ENCODE peak calls at places on chromosome 12, in ten cellular contexts. Q is GM12865; Y is stimulated activated CD8-positive, alpha-beta memory T cell treated with anti-CD3 and anti-CD28 coated beads, Interleukin-15, amount 100 ng/mL, for 48 hours; R is COR-L47; G is activated T-cell treated with anti-CD3 and anti-CD28 coated beads for 1 hour; K is ovary; U is left ventricle myocardium superior; C is amygdala; Z is iPS-NIHi11; N is activated T-helper 1 cell treated with anti-CD3 and anti-CD28 coated beads, Interleukin-2, amount 50 U/mL, for 16 hours. W is an unnamed sample.

GRCh38 chr12:84701966-84702365 is 210.6 kb downstream of the SLC6A15 start:
- DNase-seq in C (no peak), U (no peak), G (no peak), Q (no peak), Z (no peak), R (no peak), K (no peak), N (no peak), Y (no peak), W (no peak)

GRCh38 chr12:26195250-26195640 is at the start of gene SSPN:
- DNase-seq in Y (no peak), U (peak), K (peak), C (peak), N (no peak), G (no peak), R (no peak), Q (peak), Z (peak), W (peak)

GRCh38 chr12:1807489-1807888 is 12.9 kb upstream of the LRTM2 start:
- DNase-seq in Q (no peak), K (no peak), N (no peak), G (no peak), U (no peak), R (no peak), Y (no peak), Z (no peak), C (no peak), W (no peak)

GRCh38 chr12:5884285-5884684 is 60.8 kb downstream of the ANO2 start:
- DNase-seq in R (no peak), Q (no peak), Y (no peak), C (no peak), K (no peak), U (no peak), G (no peak), Z (no peak), N (no peak), W (no peak)

GRCh38 chr12:90027889-90028570 is 319.4 kb upstream of the ATP2B1 start:
- DNase-seq in U (no peak), Z (no peak), Q (no peak), Y (no peak), G (no peak), R (no peak), C (no peak), N (no peak), K (no peak), W (no peak)

GRCh38 chr12:2339022-2339431 is 286.2 kb downstream of the CACNA1C start:
- DNase-seq in U (no peak), Y (no peak), N (no peak), G (no peak), Q (no peak), Z (no peak), K (no peak), R (no peak), C (no peak), W (no peak)

GRCh38 chr12:108449478-108449877 is 65.6 kb upstream of the FICD start:
- DNase-seq in Z (no peak), Q (no peak), C (no peak), U (no peak), K (no peak), R (no peak), Y (no peak), N (no peak), G (no peak), W (no peak)

GRCh38 chr12:96140110-96140509 is 54.1 kb upstream of the ELK3 start:
- DNase-seq in K (no peak), G (no peak), Z (no peak), R (no peak), C (no peak), Y (no peak), U (no peak), Q (no peak), N (no peak), W (no peak)

GRCh38 chr12:47507221-47507620 is 198.6 kb downstream of the RPAP3 start:
- DNase-seq in C (no peak), K (no peak), Q (no peak), Z (no peak), R (no peak), N (no peak), U (no peak), Y (no peak), G (no peak), W (no peak)

GRCh38 chr12:93292731-93293566 is 84.8 kb upstream of the NUDT4 start:
- DNase-seq in Y (no peak), N (no peak), R (no peak), G (no peak), Q (no peak), U (no peak), K (no peak), C (no peak), Z (no peak), W (no peak)

GRCh38 chr12:110846615-110847566 is at the start of gene CCDC63:
- DNase-seq in U (peak), Z (peak), R (no peak), Q (peak), K (peak), C (no peak), Y (peak), G (peak), N (no peak), W (peak)

GRCh38 chr12:6536894-6537579 is 2.7 kb downstream of the GAPDH start:
- DNase-seq in G (no peak), U (no peak), Q (peak), Y (no peak), N (no peak), C (no peak), K (no peak), Z (no peak), R (no peak), W (no peak)

GRCh38 chr12:84070311-84070710 is 842.3 kb downstream of the SLC6A15 start:
- DNase-seq in Y (no peak), K (no peak), U (no peak), Z (no peak), R (no peak), Q (no peak), C (no peak), G (no peak), N (no peak), W (no peak)

GRCh38 chr12:102601621-102602020 is 121.3 kb upstream of the IGF1 start:
- DNase-seq in R (no peak), Z (no peak), Q (no peak), G (no peak), Y (no peak), K (no peak), C (no peak), U (no peak), N (no peak), W (no peak)

GRCh38 chr12:51855586-51856428 is 7.3 kb upstream of the FIGNL2 start:
- DNase-seq in G (no peak), K (no peak), Q (no peak), C (no peak), Y (no peak), Z (peak), R (no peak), U (peak), N (no peak), W (no peak)

GRCh38 chr12:112096667-112097066 is 11.9 kb downstream of the NAA25 start:
- DNase-seq in N (no peak), C (no peak), G (no peak), Z (no peak), K (no peak), Y (peak), U (no peak), Q (peak), R (no peak), W (no peak)

GRCh38 chr12:110661337-110661972 is 27.5 kb downstream of the HVCN1 start:
- DNase-seq in G (peak), U (peak), Z (no peak), N (no peak), Q (peak), R (no peak), Y (peak), C (no peak), K (no peak), W (no peak)

GRCh38 chr12:62472472-62472871 is 5.8 kb downstream of the MON2 start:
- DNase-seq in G (no peak), K (no peak), C (no peak), U (no peak), Q (no peak), N (no peak), Z (no peak), R (no peak), Y (no peak), W (no peak)

GRCh38 chr12:47377414-47378221 is 297.9 kb upstream of the AMIGO2 start:
- DNase-seq in G (no peak), Q (no peak), Z (no peak), N (no peak), U (peak), Y (no peak), C (peak), K (peak), R (no peak), W (no peak)

GRCh38 chr12:49673446-49674317 is 33.5 kb downstream of the FMNL3 start:
- DNase-seq in Y (no peak), Q (peak), G (no peak), N (no peak), K (peak), R (peak), U (peak), Z (peak), C (peak), W (no peak)

GRCh38 chr12:102481705-102482104 is 1.3 kb upstream of the IGF1 start:
- DNase-seq in K (no peak), C (no peak), N (no peak), U (no peak), Q (no peak), G (no peak), Z (no peak), R (no peak), Y (no peak), W (no peak)

GRCh38 chr12:89733579-89734201 is 25.1 kb upstream of the ATP2B1 start:
- DNase-seq in K (no peak), G (no peak), C (no peak), Z (no peak), U (no peak), N (no peak), Q (no peak), Y (no peak), R (no peak), W (no peak)

GRCh38 chr12:80186727-80187217 is 87.4 kb downstream of the OTOGL start:
- DNase-seq in Z (peak), Y (no peak), G (peak), R (peak), U (no peak), Q (peak), K (peak), C (no peak), N (no peak), W (peak)

GRCh38 chr12:68373836-68374314 is 41.7 kb upstream of the MDM1 start:
- DNase-seq in R (no peak), K (no peak), N (no peak), Y (peak), C (no peak), U (no peak), Z (no peak), Q (peak), G (no peak), W (peak)

W was measured in RPMI8226.